ENCODE peak calls at places on chromosomes 1 and 21, in five cellular contexts. I is stimulated activated CD4-positive, alpha-beta T cell treated with anti-CD3 and anti-CD28 coated beads, Interleukin-1b, Interleukin-23, amount 100 ng/mL, for 4 hours; C is breast epithelium; M is GDM1; J is dermis blood vessel endothelial cell. O is an unnamed sample.

GRCh38 chr1:174000274-174000852 is 21.8 kb downstream of the RC3H1 start:
- DNase-seq in I (no peak), C (no peak), M (no peak), J (peak), O (no peak)

GRCh38 chr1:226111865-226112395 is 49.4 kb downstream of the H3-3A start:
- DNase-seq in I (no peak), C (no peak), M (no peak), J (no peak), O (no peak)

GRCh38 chr1:6465461-6466005 is 440 bp downstream of the TNFRSF25 start:
- DNase-seq in I (no peak), C (no peak), M (no peak), J (no peak), O (no peak)

GRCh38 chr1:181010789-181011188 is 11.9 kb downstream of the STX6 start:
- DNase-seq in I (no peak), C (no peak), M (no peak), J (no peak), O (no peak)

GRCh38 chr1:121586369-121587229 is 401.8 kb downstream of the SRGAP2C start:
- DNase-seq in I (no peak), C (no peak), M (no peak), J (no peak), O (no peak)

GRCh38 chr1:151905070-151905442 is 4.3 kb downstream of the THEM4 start:
- DNase-seq in I (peak), C (no peak), M (no peak), J (peak), O (no peak)

GRCh38 chr1:110857964-110858948 is 14.7 kb upstream of the CD53 start:
- DNase-seq in I (no peak), C (no peak), M (no peak), J (no peak), O (no peak)

GRCh38 chr21:29300547-29301138 is 1.9 kb downstream of the BACH1 start:
- DNase-seq in I (no peak), C (no peak), M (no peak), J (no peak), O (no peak)

GRCh38 chr1:202009326-202010031 is 908 bp upstream of the ELF3 start:
- DNase-seq in I (peak), C (peak), M (no peak), J (peak), O (no peak)

GRCh38 chr21:17513214-17514123 is 626 bp downstream of the CXADR start:
- DNase-seq in I (peak), C (no peak), M (no peak), J (peak), O (no peak)

GRCh38 chr1:7508830-7509508 is 262.1 kb upstream of the VAMP3 start:
- DNase-seq in I (no peak), C (no peak), M (no peak), J (no peak), O (no peak)

GRCh38 chr1:204224655-204225054 is 10.9 kb upstream of the GOLT1A start:
- DNase-seq in I (no peak), C (no peak), M (no peak), J (no peak), O (no peak)